ENCODE peak calls at places on chromosomes 13 and 19, in five cellular contexts. One of them, this sample, is unnamed. For H3K4me1, the result is how much of the 10 kb centered on the place peaks cover.

GRCh38 chr13:79491715-79492114 is 10.8 kb downstream of the NDFIP2 start:
- DNase-seq in PC-9: peak
- DNase-seq in upper lobe of right lung: no peak
- DNase-seq in colonic mucosa: no peak
- DNase-seq in SK-N-SH: no peak
- DNase-seq in this sample: no peak

GRCh38 chr13:113777311-113778260 is 18.6 kb downstream of the TMEM255B start:
- DNase-seq in SK-N-SH: no peak
- DNase-seq in colonic mucosa: no peak
- DNase-seq in upper lobe of right lung: peak
- DNase-seq in PC-9: no peak
- DNase-seq in this sample: no peak

GRCh38 chr19:18770663-18771327 is 20.3 kb downstream of the COMP start:
- DNase-seq in SK-N-SH: no peak
- DNase-seq in upper lobe of right lung: no peak
- DNase-seq in PC-9: no peak
- DNase-seq in colonic mucosa: no peak
- DNase-seq in this sample: no peak

GRCh38 chr13:66951426-66951825 is 278.7 kb downstream of the PCDH9 start:
- DNase-seq in PC-9: no peak
- DNase-seq in colonic mucosa: no peak
- DNase-seq in SK-N-SH: no peak
- DNase-seq in upper lobe of right lung: no peak
- DNase-seq in this sample: no peak

GRCh38 chr13:80047406-80047805 is 293.5 kb downstream of the SPRY2 start:
- DNase-seq in colonic mucosa: no peak
- DNase-seq in PC-9: no peak
- DNase-seq in upper lobe of right lung: no peak
- DNase-seq in SK-N-SH: no peak
- DNase-seq in this sample: no peak

GRCh38 chr13:32140109-32140508 is 108.5 kb downstream of the FRY start:
- DNase-seq in colonic mucosa: no peak
- DNase-seq in SK-N-SH: no peak
- DNase-seq in PC-9: no peak
- DNase-seq in upper lobe of right lung: no peak
- DNase-seq in this sample: no peak

GRCh38 chr13:73849292-73849691 is 284.9 kb downstream of the KLF12 start:
- DNase-seq in PC-9: no peak
- DNase-seq in colonic mucosa: no peak
- DNase-seq in SK-N-SH: no peak
- DNase-seq in upper lobe of right lung: no peak
- DNase-seq in this sample: peak

GRCh38 chr13:36880961-36881360 is 39.1 kb downstream of the SMAD9 start:
- DNase-seq in PC-9: no peak
- DNase-seq in colonic mucosa: no peak
- DNase-seq in upper lobe of right lung: no peak
- DNase-seq in SK-N-SH: no peak
- DNase-seq in this sample: no peak

GRCh38 chr19:3652422-3652821 is 25.8 kb upstream of the CACTIN start:
- DNase-seq in upper lobe of right lung: no peak
- DNase-seq in SK-N-SH: no peak
- DNase-seq in PC-9: no peak
- DNase-seq in colonic mucosa: no peak
- DNase-seq in this sample: no peak

GRCh38 chr19:36719687-36720556 is 32.5 kb downstream of the ZNF567 start:
- DNase-seq in upper lobe of right lung: no peak
- DNase-seq in PC-9: no peak
- DNase-seq in colonic mucosa: no peak
- DNase-seq in SK-N-SH: no peak
- DNase-seq in this sample: no peak

GRCh38 chr13:101576452-101576851 is 124.0 kb downstream of the ITGBL1 start:
- DNase-seq in colonic mucosa: no peak
- DNase-seq in SK-N-SH: no peak
- DNase-seq in PC-9: peak
- DNase-seq in upper lobe of right lung: no peak
- DNase-seq in this sample: no peak

GRCh38 chr19:19067276-19068072 is 3.7 kb downstream of the SLC25A42 start:
- DNase-seq in PC-9: no peak
- DNase-seq in colonic mucosa: no peak
- DNase-seq in SK-N-SH: no peak
- DNase-seq in upper lobe of right lung: no peak
- DNase-seq in this sample: no peak

GRCh38 chr19:47106819-47107200 is 6.8 kb downstream of the ZC3H4 start:
- DNase-seq in PC-9: no peak
- DNase-seq in colonic mucosa: no peak
- DNase-seq in upper lobe of right lung: no peak
- DNase-seq in SK-N-SH: no peak
- DNase-seq in this sample: no peak

GRCh38 chr19:22882797-22883196 is 50.7 kb downstream of the ZNF723 start:
- DNase-seq in upper lobe of right lung: no peak
- DNase-seq in SK-N-SH: peak
- DNase-seq in PC-9: peak
- DNase-seq in colonic mucosa: no peak
- DNase-seq in this sample: no peak

GRCh38 chr19:53927745-53928144 is 18.7 kb downstream of the CACNG7 start:
- DNase-seq in SK-N-SH: no peak
- DNase-seq in colonic mucosa: no peak
- DNase-seq in upper lobe of right lung: no peak
- DNase-seq in PC-9: peak
- DNase-seq in this sample: no peak

GRCh38 chr19:35621708-35622107 is 7.1 kb upstream of the RBM42 start:
- DNase-seq in SK-N-SH: no peak
- DNase-seq in upper lobe of right lung: no peak
- DNase-seq in colonic mucosa: no peak
- DNase-seq in PC-9: no peak
- DNase-seq in this sample: no peak

GRCh38 chr13:74687452-74688180 is 553.4 kb upstream of the KLF12 start:
- DNase-seq in PC-9: no peak
- DNase-seq in upper lobe of right lung: no peak
- DNase-seq in SK-N-SH: no peak
- DNase-seq in colonic mucosa: no peak
- DNase-seq in this sample: no peak

GRCh38 chr13:70310720-70311119 is 202.5 kb upstream of the KLHL1 start:
- DNase-seq in colonic mucosa: peak
- DNase-seq in SK-N-SH: peak
- DNase-seq in upper lobe of right lung: no peak
- DNase-seq in PC-9: no peak
- DNase-seq in this sample: peak

GRCh38 chr13:40470665-40471064 is 195.8 kb downstream of the FOXO1 start:
- DNase-seq in PC-9: no peak
- DNase-seq in upper lobe of right lung: no peak
- DNase-seq in colonic mucosa: no peak
- DNase-seq in SK-N-SH: no peak
- DNase-seq in this sample: no peak

GRCh38 chr19:6126335-6126974 is 9.0 kb upstream of the ACSBG2 start:
- DNase-seq in PC-9: peak
- DNase-seq in upper lobe of right lung: no peak
- DNase-seq in colonic mucosa: no peak
- DNase-seq in SK-N-SH: peak
- DNase-seq in this sample: peak

GRCh38 chr19:6212403-6213265 is 67.1 kb downstream of the MLLT1 start:
- DNase-seq in upper lobe of right lung: peak
- DNase-seq in SK-N-SH: peak
- DNase-seq in colonic mucosa: no peak
- DNase-seq in PC-9: no peak
- DNase-seq in this sample: no peak

GRCh38 chr19:29598496-29598895 is 7.6 kb upstream of the POP4 start:
- DNase-seq in SK-N-SH: no peak
- DNase-seq in PC-9: no peak
- DNase-seq in colonic mucosa: no peak
- DNase-seq in upper lobe of right lung: no peak
- DNase-seq in this sample: no peak

GRCh38 chr13:26867451-26868067 is 107.0 kb upstream of the GPR12 start:
- DNase-seq in colonic mucosa: peak
- DNase-seq in PC-9: no peak
- DNase-seq in SK-N-SH: no peak
- DNase-seq in upper lobe of right lung: no peak
- DNase-seq in this sample: no peak

GRCh38 chr19:14113762-14114414 is 3.7 kb downstream of the PRKACA start:
- DNase-seq in upper lobe of right lung: peak
- DNase-seq in PC-9: peak
- DNase-seq in SK-N-SH: no peak
- DNase-seq in colonic mucosa: peak
- DNase-seq in this sample: no peak

GRCh38 chr13:76884571-76885202 is 1.5 kb downstream of the KCTD12 start:
- DNase-seq in SK-N-SH: peak
- DNase-seq in colonic mucosa: peak
- DNase-seq in PC-9: no peak
- DNase-seq in upper lobe of right lung: no peak
- DNase-seq in this sample: no peak

GRCh38 chr13:76887070-76887563 is 912 bp upstream of the KCTD12 start:
- DNase-seq in PC-9: no peak
- DNase-seq in SK-N-SH: peak
- DNase-seq in upper lobe of right lung: no peak
- DNase-seq in colonic mucosa: peak
- DNase-seq in this sample: peak

GRCh38 chr13:76885203-76886004 is 801 bp downstream of the KCTD12 start:
- DNase-seq in SK-N-SH: peak
- DNase-seq in colonic mucosa: peak
- DNase-seq in PC-9: no peak
- DNase-seq in upper lobe of right lung: peak
- DNase-seq in this sample: peak

GRCh38 chr13:76886005-76886291 is 257 bp downstream of the KCTD12 start:
- DNase-seq in SK-N-SH: no peak
- DNase-seq in colonic mucosa: no peak
- DNase-seq in upper lobe of right lung: no peak
- DNase-seq in PC-9: no peak
- DNase-seq in this sample: no peak

GRCh38 chr13:76886292-76887061 is at the start of gene KCTD12:
- DNase-seq in SK-N-SH: peak
- DNase-seq in upper lobe of right lung: peak
- DNase-seq in PC-9: no peak
- DNase-seq in colonic mucosa: peak
- DNase-seq in this sample: peak
- TF ChIP-seq CTCF in SK-N-SH: peak
- TF ChIP-seq CTCF in upper lobe of right lung: peak
- TF ChIP-seq CTCF in PC-9: no peak
- TF ChIP-seq CTCF in colonic mucosa: no peak
- TF ChIP-seq CTCF in this sample: no peak

DNA sequence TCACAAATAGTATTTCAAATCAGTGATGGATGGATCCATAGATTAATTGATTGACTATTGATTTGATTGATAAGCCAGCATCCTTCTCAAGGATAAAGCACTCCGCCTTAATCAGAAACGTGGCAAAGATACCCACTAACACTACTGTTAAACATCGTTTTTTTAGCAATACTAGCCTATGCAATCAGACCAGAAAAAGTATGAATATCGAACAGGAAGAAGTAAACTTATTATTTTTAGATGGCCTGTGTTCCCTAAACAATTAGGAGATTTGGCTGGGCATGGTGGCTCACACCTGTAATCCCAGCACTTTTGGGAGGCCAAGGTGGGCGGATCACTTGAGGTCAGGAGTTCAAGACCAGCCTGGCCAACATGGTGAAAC is 49.5 kb downstream of the MYH14 start:
- DNase-seq in upper lobe of right lung: no peak
- DNase-seq in SK-N-SH: no peak
- DNase-seq in colonic mucosa: no peak
- DNase-seq in PC-9: no peak
- DNase-seq in this sample: no peak
- H3K4me1 ChIP-seq in upper lobe of right lung: under half
- H3K4me1 ChIP-seq in SK-N-SH: under half
- H3K4me1 ChIP-seq in colonic mucosa: under half
- H3K4me1 ChIP-seq in PC-9: under half
- H3K4me1 ChIP-seq in this sample: under half

DNA sequence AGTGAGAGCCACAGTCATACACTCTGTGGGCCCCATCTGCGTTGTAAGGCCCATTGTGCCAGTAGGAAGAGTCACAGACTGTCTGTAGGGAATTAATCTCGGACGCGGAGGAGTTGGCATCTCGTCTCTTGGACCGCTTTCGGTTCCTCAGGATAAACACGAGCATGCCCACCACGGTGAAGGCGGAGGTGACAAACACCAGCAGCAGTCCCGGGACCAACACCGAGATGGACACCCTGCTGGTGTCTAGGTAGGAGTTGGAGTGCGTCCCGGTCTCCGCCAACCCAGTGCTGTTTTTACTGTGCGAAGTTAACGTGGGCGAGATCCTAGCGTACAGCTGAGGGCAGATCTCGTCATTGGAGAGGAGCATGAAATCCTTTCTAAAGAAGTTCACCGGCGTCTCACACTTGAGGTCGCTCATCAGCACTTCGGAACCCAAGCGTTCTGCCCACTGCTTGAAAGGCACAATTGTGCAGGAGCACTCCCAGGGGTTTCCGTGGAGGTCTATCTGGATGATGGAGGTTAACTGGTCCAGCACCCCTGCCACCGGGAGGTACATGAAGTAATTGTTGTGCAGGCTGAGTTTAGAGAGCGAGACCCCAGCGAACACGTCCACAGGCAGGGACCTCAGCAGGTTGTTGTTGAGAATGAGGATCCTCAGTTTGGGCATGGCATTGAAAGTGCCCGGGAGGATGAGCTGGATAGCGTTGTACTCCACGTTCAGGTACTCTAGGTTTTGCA is 2.7 kb downstream of the SLITRK1 start:
- DNase-seq in PC-9: no peak
- DNase-seq in upper lobe of right lung: no peak
- DNase-seq in SK-N-SH: no peak
- DNase-seq in colonic mucosa: no peak
- DNase-seq in this sample: no peak
- H3K4me3 ChIP-seq in PC-9: no peak
- H3K4me3 ChIP-seq in upper lobe of right lung: no peak
- H3K4me3 ChIP-seq in SK-N-SH: peak
- H3K4me3 ChIP-seq in colonic mucosa: no peak
- H3K4me3 ChIP-seq in this sample: no peak

GRCh38 chr19:28244966-28245365 is 968.0 kb downstream of the UQCRFS1 start:
- DNase-seq in PC-9: no peak
- DNase-seq in colonic mucosa: no peak
- DNase-seq in upper lobe of right lung: no peak
- DNase-seq in SK-N-SH: no peak
- DNase-seq in this sample: no peak

GRCh38 chr19:28235606-28236125 is 977.3 kb downstream of the UQCRFS1 start:
- DNase-seq in SK-N-SH: no peak
- DNase-seq in PC-9: no peak
- DNase-seq in upper lobe of right lung: no peak
- DNase-seq in colonic mucosa: no peak
- DNase-seq in this sample: no peak

GRCh38 chr19:28242317-28242927 is 970.5 kb downstream of the UQCRFS1 start:
- DNase-seq in colonic mucosa: peak
- DNase-seq in SK-N-SH: peak
- DNase-seq in PC-9: no peak
- DNase-seq in upper lobe of right lung: no peak
- DNase-seq in this sample: no peak

GRCh38 chr19:28234637-28235036 is 978.3 kb downstream of the UQCRFS1 start:
- DNase-seq in SK-N-SH: no peak
- DNase-seq in PC-9: no peak
- DNase-seq in colonic mucosa: no peak
- DNase-seq in upper lobe of right lung: no peak
- DNase-seq in this sample: no peak

DNA sequence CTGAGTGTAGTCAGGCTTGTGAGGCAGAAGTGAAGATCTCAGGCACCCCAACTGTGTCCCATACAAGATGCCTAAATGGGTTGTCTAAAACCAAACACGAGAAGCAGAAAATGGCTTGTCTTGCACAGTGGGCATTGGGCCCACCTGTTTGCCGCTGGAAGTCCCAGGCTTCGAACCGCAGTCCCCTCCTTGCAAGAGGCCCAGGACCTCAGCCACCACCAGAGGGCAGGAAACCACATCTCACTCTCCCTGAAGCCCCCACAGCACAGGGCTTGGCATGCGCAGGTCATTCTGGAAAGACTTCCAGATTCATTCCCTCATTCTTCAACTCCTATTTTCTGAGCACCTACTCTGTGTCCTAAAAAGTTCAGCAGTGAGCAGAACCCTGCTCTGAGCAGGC is 973.7 kb downstream of the UQCRFS1 start:
- DNase-seq in SK-N-SH: peak
- DNase-seq in upper lobe of right lung: no peak
- DNase-seq in colonic mucosa: no peak
- DNase-seq in PC-9: no peak
- DNase-seq in this sample: no peak
- TF ChIP-seq CTCF in SK-N-SH: peak
- TF ChIP-seq CTCF in upper lobe of right lung: no peak
- TF ChIP-seq CTCF in colonic mucosa: no peak
- TF ChIP-seq CTCF in PC-9: no peak
- TF ChIP-seq CTCF in this sample: no peak

This sample was measured in BE2C.